ENCODE peak calls at places on chromosomes 11 and 22, in seven cellular contexts. One of them, this sample, is unnamed.

GRCh38 chr11:91761406-91762027 is 463.1 kb upstream of the FAT3 start:
- DNase-seq in kidney: no peak
- DNase-seq in B cell: no peak
- DNase-seq in nephron progenitor cell: peak; percentile 6
- DNase-seq in activated CD8-positive, alpha-beta memory T cell treated with anti-CD3 and anti-CD28 coated beads, Interleukin-2, amount 50 U/mL, for 48 hours: no peak
- DNase-seq in endothelial cell: no peak
- DNase-seq in NCI-H1092: no peak
- DNase-seq in this sample: no peak

GRCh38 chr11:125429174-125429707 is 66.8 kb downstream of the FEZ1 start:
- DNase-seq in B cell: peak; percentile 38
- DNase-seq in NCI-H1092: peak; percentile 45
- DNase-seq in kidney: no peak
- DNase-seq in nephron progenitor cell: peak; percentile 78
- DNase-seq in activated CD8-positive, alpha-beta memory T cell treated with anti-CD3 and anti-CD28 coated beads, Interleukin-2, amount 50 U/mL, for 48 hours: peak; percentile 71
- DNase-seq in endothelial cell: peak; percentile 74
- DNase-seq in this sample: peak; percentile 55

GRCh38 chr11:10409207-10409661 is 45.8 kb upstream of the AMPD3 start:
- DNase-seq in B cell: no peak
- DNase-seq in NCI-H1092: no peak
- DNase-seq in activated CD8-positive, alpha-beta memory T cell treated with anti-CD3 and anti-CD28 coated beads, Interleukin-2, amount 50 U/mL, for 48 hours: no peak
- DNase-seq in endothelial cell: no peak
- DNase-seq in nephron progenitor cell: no peak
- DNase-seq in kidney: no peak
- DNase-seq in this sample: no peak

GRCh38 chr22:49091917-49092545 is 735.6 kb downstream of the BRD1 start:
- DNase-seq in kidney: peak; percentile 39
- DNase-seq in B cell: no peak
- DNase-seq in NCI-H1092: no peak
- DNase-seq in activated CD8-positive, alpha-beta memory T cell treated with anti-CD3 and anti-CD28 coated beads, Interleukin-2, amount 50 U/mL, for 48 hours: no peak
- DNase-seq in nephron progenitor cell: no peak
- DNase-seq in endothelial cell: no peak
- DNase-seq in this sample: no peak

GRCh38 chr11:689630-690029 is 5.4 kb downstream of the DEAF1 start:
- DNase-seq in activated CD8-positive, alpha-beta memory T cell treated with anti-CD3 and anti-CD28 coated beads, Interleukin-2, amount 50 U/mL, for 48 hours: no peak
- DNase-seq in NCI-H1092: no peak
- DNase-seq in nephron progenitor cell: no peak
- DNase-seq in endothelial cell: no peak
- DNase-seq in kidney: peak; percentile 86
- DNase-seq in B cell: no peak
- DNase-seq in this sample: no peak

GRCh38 chr22:38176170-38176741 is 5.4 kb downstream of the PLA2G6 start:
- DNase-seq in NCI-H1092: no peak
- DNase-seq in B cell: peak; percentile 41
- DNase-seq in activated CD8-positive, alpha-beta memory T cell treated with anti-CD3 and anti-CD28 coated beads, Interleukin-2, amount 50 U/mL, for 48 hours: no peak
- DNase-seq in endothelial cell: peak; percentile 68
- DNase-seq in nephron progenitor cell: no peak
- DNase-seq in kidney: peak; percentile 92
- DNase-seq in this sample: no peak

GRCh38 chr11:126862664-126863247 is 137.8 kb downstream of the KIRREL3 start:
- DNase-seq in endothelial cell: no peak
- DNase-seq in NCI-H1092: peak; percentile 32
- DNase-seq in nephron progenitor cell: no peak
- DNase-seq in kidney: no peak
- DNase-seq in B cell: no peak
- DNase-seq in activated CD8-positive, alpha-beta memory T cell treated with anti-CD3 and anti-CD28 coated beads, Interleukin-2, amount 50 U/mL, for 48 hours: no peak
- DNase-seq in this sample: peak; percentile 8

GRCh38 chr22:50714150-50714549 is 23.9 kb upstream of the ACR start:
- DNase-seq in endothelial cell: no peak
- DNase-seq in NCI-H1092: no peak
- DNase-seq in activated CD8-positive, alpha-beta memory T cell treated with anti-CD3 and anti-CD28 coated beads, Interleukin-2, amount 50 U/mL, for 48 hours: no peak
- DNase-seq in kidney: peak; percentile 35
- DNase-seq in B cell: no peak
- DNase-seq in nephron progenitor cell: no peak
- DNase-seq in this sample: no peak

GRCh38 chr11:94938399-94939055 is 34.8 kb downstream of the CWC15 start:
- DNase-seq in nephron progenitor cell: no peak
- DNase-seq in kidney: peak; percentile 94
- DNase-seq in NCI-H1092: peak; percentile 34
- DNase-seq in B cell: no peak
- DNase-seq in activated CD8-positive, alpha-beta memory T cell treated with anti-CD3 and anti-CD28 coated beads, Interleukin-2, amount 50 U/mL, for 48 hours: no peak
- DNase-seq in endothelial cell: no peak
- DNase-seq in this sample: no peak

This sample was measured in HuH-7.